ENCODE peak calls at places on chromosome 19, in four cellular contexts. Z, M, W and B are unnamed samples.

GRCh38 chr19:58274771-58275199 is 4.0 kb upstream of the ZNF8 start:
- DNase-seq in Z (no peak), M (no peak), W (no peak), B (no peak)

GRCh38 chr19:48139053-48139452 is 28.4 kb upstream of the PLA2G4C start:
- DNase-seq in Z (no peak), M (no peak), W (no peak), B (no peak)

GRCh38 chr19:47447470-47448359 is 24.0 kb downstream of the SLC8A2 start:
- DNase-seq in Z (peak), M (peak), W (peak), B (no peak)

GRCh38 chr19:48123907-48124675 is 13.5 kb upstream of the PLA2G4C start:
- DNase-seq in Z (no peak), M (no peak), W (no peak), B (no peak)

GRCh38 chr19:46840157-46840942 is 10.3 kb downstream of the AP2S1 start:
- DNase-seq in Z (no peak), M (peak), W (peak), B (no peak)

GRCh38 chr19:1811942-1812425 is at the start of gene ATP8B3:
- DNase-seq in Z (no peak), M (peak), W (peak), B (no peak)

GRCh38 chr19:56748443-56748842 is 76.9 kb upstream of the ZNF835 start:
- DNase-seq in Z (no peak), M (peak), W (no peak), B (no peak)

GRCh38 chr19:55601127-55601526 is 1.0 kb downstream of the ZNF524 start:
- DNase-seq in Z (no peak), M (no peak), W (no peak), B (no peak)

GRCh38 chr19:628168-628567 is 5.2 kb downstream of the POLRMT start:
- DNase-seq in Z (peak), M (peak), W (no peak), B (no peak)

GRCh38 chr19:19602136-19602712 is 16.3 kb downstream of the PBX4 start:
- DNase-seq in Z (no peak), M (no peak), W (no peak), B (no peak)

GRCh38 chr19:8041553-8041952 is 11.0 kb upstream of the CCL25 start:
- DNase-seq in Z (no peak), M (no peak), W (no peak), B (no peak)

GRCh38 chr19:55546822-55547614 is 1.7 kb upstream of the SBK3 start:
- DNase-seq in Z (no peak), M (no peak), W (peak), B (no peak)

GRCh38 chr19:49690656-49691242 is at the start of gene CPT1C:
- DNase-seq in Z (peak), M (peak), W (no peak), B (no peak)

GRCh38 chr19:10979950-10980349 is 19.1 kb downstream of the SMARCA4 start:
- DNase-seq in Z (no peak), M (no peak), W (no peak), B (peak)

GRCh38 chr19:44623080-44623479 is 9.7 kb downstream of the IGSF23 start:
- DNase-seq in Z (no peak), M (no peak), W (no peak), B (no peak)

GRCh38 chr19:44625531-44626066 is 12.2 kb downstream of the IGSF23 start:
- DNase-seq in Z (no peak), M (no peak), W (no peak), B (no peak)

GRCh38 chr19:44624840-44625354 is 11.5 kb downstream of the IGSF23 start:
- DNase-seq in Z (no peak), M (no peak), W (no peak), B (no peak)

GRCh38 chr19:44621367-44621766 is 8.0 kb downstream of the IGSF23 start:
- DNase-seq in Z (no peak), M (no peak), W (no peak), B (no peak)

DNA sequence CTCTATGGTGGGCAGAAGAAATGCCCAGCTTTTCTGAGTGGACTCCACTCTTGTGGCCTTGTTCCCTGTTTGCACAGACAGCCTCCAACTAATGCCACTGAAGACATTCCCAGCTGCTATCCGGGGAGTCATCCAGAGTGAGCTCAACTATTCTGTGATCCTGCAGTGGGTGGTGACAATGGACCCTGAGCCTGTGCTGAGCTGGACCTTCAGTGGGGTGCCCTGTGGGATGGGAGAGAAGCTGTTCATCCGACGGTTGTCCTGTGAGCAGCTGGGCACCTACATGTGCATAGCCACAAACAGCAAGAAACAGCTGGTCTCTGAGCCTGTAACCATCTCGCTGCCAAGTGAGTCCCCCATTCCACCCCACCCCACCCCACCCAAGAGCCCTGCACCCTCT is 10.3 kb downstream of the IGSF23 start:
- DNase-seq in Z (no peak), M (no peak), W (no peak), B (no peak)
- TF ChIP-seq NRF1 in Z (no peak), M (no peak), W (no peak), B (no peak)

GRCh38 chr19:16197622-16198362 is at the start of gene AP1M1:
- DNase-seq in Z (peak), M (peak), W (peak), B (peak)

GRCh38 chr19:16198363-16198636 is 589 bp downstream of the AP1M1 start:
- DNase-seq in Z (no peak), M (no peak), W (peak), B (no peak)

GRCh38 chr19:16200038-16200775 is 2.5 kb downstream of the AP1M1 start:
- DNase-seq in Z (no peak), M (no peak), W (no peak), B (no peak)

GRCh38 chr19:16200776-16201391 is 3.2 kb downstream of the AP1M1 start:
- DNase-seq in Z (no peak), M (no peak), W (no peak), B (no peak)

DNA sequence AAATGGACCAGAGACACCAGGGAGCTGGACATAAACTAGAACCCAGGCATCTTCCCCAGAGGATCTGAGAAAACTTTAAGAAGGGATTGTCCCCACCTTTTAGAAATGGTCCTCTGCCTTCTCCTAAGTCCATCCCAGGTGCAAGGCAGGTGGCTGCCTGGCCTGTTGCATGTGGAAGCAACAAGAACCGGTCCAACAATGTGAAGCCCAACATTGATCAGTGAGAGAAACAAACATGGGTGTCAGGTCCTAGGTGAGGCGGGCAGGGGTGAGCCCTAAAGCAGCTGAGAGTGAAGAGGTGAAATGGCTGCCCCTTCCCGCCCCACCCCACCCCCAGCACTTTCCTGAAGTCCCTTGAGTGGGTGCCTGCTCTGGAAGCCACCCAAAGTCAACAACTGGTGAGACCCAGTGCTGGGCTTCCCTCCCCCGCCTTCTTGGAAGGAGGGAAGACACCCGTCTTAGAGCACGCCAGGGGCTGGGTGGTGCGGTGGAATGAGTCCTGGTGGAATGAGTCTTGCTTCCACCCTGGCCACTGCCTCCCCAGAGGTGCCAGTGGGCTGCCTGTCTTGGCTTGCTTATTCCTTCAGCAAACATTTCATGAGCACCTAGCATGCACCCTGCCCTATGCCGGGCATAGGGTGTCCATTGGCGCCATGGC is 1.7 kb downstream of the AP1M1 start:
- DNase-seq in Z (no peak), M (no peak), W (no peak), B (no peak)
- TF ChIP-seq NRF1 in Z (no peak), M (no peak), W (no peak), B (no peak)

GRCh38 chr19:17830567-17831418 is 9.5 kb upstream of the INSL3 start:
- DNase-seq in Z (peak), M (peak), W (peak), B (no peak)
- TF ChIP-seq NRF1 in Z (peak), M (no peak), W (peak), B (no peak)

GRCh38 chr19:18322318-18322758 is 538 bp downstream of the LSM4 start:
- DNase-seq in Z (no peak), M (peak), W (peak), B (no peak)
- TF ChIP-seq NRF1 in Z (no peak), M (no peak), W (no peak), B (no peak)

GRCh38 chr19:52638601-52639000 is 446 bp upstream of the ZNF83 start:
- DNase-seq in Z (no peak), M (peak), W (peak), B (no peak)
- TF ChIP-seq NRF1 in Z (no peak), M (no peak), W (no peak), B (no peak)

DNA sequence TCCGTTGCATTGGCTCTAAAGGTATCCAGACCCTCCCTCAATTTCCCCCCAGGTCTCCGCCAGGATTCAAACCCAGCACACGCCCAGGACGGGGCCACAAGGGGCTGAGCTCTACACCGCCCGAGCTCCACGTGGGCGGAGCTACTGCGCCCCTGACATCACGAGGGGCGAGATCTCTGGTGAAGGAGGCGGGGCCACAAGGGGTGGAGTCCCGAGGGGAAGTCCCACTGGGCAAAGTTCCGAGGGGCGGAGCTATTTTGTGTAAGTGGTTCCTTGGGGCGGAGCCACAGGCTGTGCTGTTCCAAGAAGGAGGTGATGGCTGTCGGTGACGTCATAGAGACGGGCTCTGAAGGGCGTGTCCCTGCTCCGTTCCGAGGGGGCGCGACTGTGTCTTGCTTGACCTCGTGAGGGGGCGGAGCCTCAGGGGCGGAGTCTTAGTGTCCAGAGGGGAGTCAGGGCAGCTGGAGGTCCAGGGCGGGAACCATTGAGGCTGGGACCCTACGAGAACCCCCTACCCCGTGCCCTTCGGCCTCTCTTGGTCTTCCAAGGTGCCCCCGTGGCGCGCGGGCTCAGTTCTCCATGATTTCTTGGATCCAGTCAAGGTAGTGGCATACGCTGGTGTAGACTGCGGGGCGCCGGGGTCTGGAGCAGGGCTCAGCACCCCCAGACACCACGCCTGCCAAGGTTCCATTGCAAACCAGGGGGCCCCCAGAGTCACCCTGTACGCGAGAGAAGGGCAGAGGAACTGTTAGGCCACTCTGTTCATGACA is 1.3 kb upstream of the KLK8 start:
- DNase-seq in Z (peak), M (peak), W (peak), B (no peak)
- TF ChIP-seq NRF1 in Z (no peak), M (no peak), W (peak), B (no peak)

GRCh38 chr19:41774515-41774980 is 19.2 kb downstream of the CEACAM6 start:
- DNase-seq in Z (no peak), M (no peak), W (no peak), B (no peak)
- TF ChIP-seq NRF1 in Z (no peak), M (no peak), W (no peak), B (no peak)

DNA sequence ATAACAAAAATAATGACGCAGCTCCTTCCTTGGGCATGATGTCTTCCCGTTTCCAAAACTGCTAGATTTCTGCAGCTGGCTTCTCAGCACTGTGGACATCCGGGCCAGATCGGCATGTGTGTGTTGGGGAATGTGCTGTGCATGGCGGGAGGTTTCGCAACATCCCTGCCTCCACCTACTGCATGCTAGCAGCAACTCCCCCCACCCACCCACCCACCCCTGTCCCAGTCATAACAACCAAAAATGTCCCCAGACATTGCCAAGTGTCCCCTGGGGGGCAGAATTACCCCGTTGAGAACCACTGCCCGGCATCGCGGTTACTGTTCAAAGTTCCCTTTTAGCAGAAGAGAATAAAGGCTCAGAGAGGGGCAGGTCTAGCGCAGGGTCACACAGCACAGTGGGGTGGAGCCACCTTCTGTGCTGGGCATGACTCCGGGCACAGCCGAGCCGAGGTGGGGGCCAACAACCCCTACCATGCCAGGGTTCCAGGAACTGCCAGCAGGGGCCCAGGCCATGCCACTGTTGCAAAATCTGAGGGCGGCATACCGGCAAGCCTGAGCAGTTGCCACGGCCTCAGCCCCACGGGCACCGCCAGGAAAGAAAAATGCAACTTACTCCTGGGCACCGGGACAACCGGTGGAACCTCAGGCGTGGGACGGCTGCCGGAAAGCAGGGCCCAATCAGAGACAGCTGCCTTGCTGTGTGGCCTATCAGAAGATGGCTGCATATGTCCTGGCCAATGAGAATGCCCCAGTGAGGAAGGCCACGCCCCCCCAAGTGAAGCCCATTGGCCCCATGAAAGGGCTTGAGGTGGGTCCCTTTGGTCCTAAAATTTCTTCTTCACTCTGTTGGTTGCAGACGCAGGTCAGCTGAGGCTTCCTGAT is 22.5 kb upstream of the NFIC start:
- DNase-seq in Z (no peak), M (peak), W (peak), B (no peak)
- TF ChIP-seq NRF1 in Z (no peak), M (no peak), W (no peak), B (no peak)